ENCODE peak calls at places on chromosome 15, in eight cellular contexts. L is tibial artery, M is adrenal gland, I is colonic mucosa, S is kidney, P is esophagus squamous epithelium, U is A673, G is upper lobe of right lung. E is an unnamed sample.

GRCh38 chr15:26115229-26115943 is 252.3 kb upstream of the ATP10A start:
- DNase-seq in L (no peak), P (no peak), U (no peak), M (no peak), S (no peak), G (no peak), I (no peak), E (no peak)

GRCh38 chr15:75695634-75696302 is 16.9 kb downstream of the CSPG4 start:
- DNase-seq in G (no peak), P (no peak), L (no peak), M (no peak), U (no peak), I (no peak), S (no peak), E (no peak)

GRCh38 chr15:75598361-75598760 is 19.2 kb upstream of the PTPN9 start:
- DNase-seq in L (no peak), M (no peak), U (no peak), I (no peak), S (no peak), P (no peak), G (no peak), E (no peak)

GRCh38 chr15:26051771-26052685 is 188.9 kb upstream of the ATP10A start:
- DNase-seq in G (no peak), L (peak), S (no peak), M (no peak), P (no peak), U (peak), I (peak), E (no peak)

GRCh38 chr15:88220443-88221186 is 35.9 kb downstream of the NTRK3 start:
- DNase-seq in S (no peak), M (no peak), U (no peak), L (no peak), I (no peak), P (no peak), G (no peak), E (no peak)

GRCh38 chr15:92005154-92005553 is 151.6 kb downstream of the SLCO3A1 start:
- DNase-seq in S (no peak), G (no peak), L (no peak), U (no peak), I (peak), P (no peak), M (no peak), E (no peak)

GRCh38 chr15:88284441-88285106 is 28.0 kb upstream of the NTRK3 start:
- DNase-seq in G (no peak), S (no peak), P (no peak), U (no peak), I (no peak), M (no peak), L (no peak), E (no peak)

GRCh38 chr15:92907880-92908279 is 7.8 kb downstream of the CHD2 start:
- DNase-seq in U (peak), P (no peak), L (no peak), G (no peak), S (no peak), I (no peak), M (peak), E (peak)

GRCh38 chr15:51796777-51797474 is 32.5 kb upstream of the TMOD3 start:
- DNase-seq in U (no peak), S (no peak), M (no peak), G (no peak), I (no peak), P (no peak), L (no peak), E (peak)

GRCh38 chr15:27767918-27768640 is 331.0 kb downstream of the OCA2 start:
- DNase-seq in M (no peak), S (no peak), G (no peak), I (no peak), P (no peak), L (no peak), U (no peak), E (no peak)

GRCh38 chr15:36879568-36880225 is 220.7 kb downstream of the MEIS2 start:
- DNase-seq in G (no peak), S (no peak), L (no peak), I (no peak), M (no peak), U (no peak), P (no peak), E (no peak)

GRCh38 chr15:85316244-85316934 is 64.0 kb upstream of the AKAP13 start:
- DNase-seq in G (no peak), P (no peak), I (peak), U (no peak), L (no peak), M (no peak), S (no peak), E (peak)

GRCh38 chr15:71357967-71358366 is 242.7 kb downstream of the THSD4 start:
- DNase-seq in S (no peak), U (no peak), L (no peak), P (no peak), I (no peak), M (no peak), G (no peak), E (no peak)

GRCh38 chr15:43483306-43484128 is 9.4 kb downstream of the TP53BP1 start:
- DNase-seq in L (no peak), P (no peak), G (no peak), S (no peak), I (no peak), M (no peak), U (peak), E (no peak)

GRCh38 chr15:60729850-60730458 is 251.0 kb upstream of the ICE2 start:
- DNase-seq in I (no peak), S (no peak), L (no peak), M (no peak), U (no peak), P (no peak), G (no peak), E (no peak)

GRCh38 chr15:65414841-65415621 is 7.7 kb downstream of the IGDCC4 start:
- DNase-seq in M (no peak), P (no peak), I (no peak), L (no peak), S (peak), U (peak), G (no peak), E (peak)

GRCh38 chr15:96264801-96265515 is 65.5 kb upstream of the NR2F2 start:
- DNase-seq in U (no peak), L (no peak), S (no peak), I (no peak), M (no peak), G (no peak), P (no peak), E (peak)

GRCh38 chr15:31080618-31081017 is 20.9 kb downstream of the TRPM1 start:
- DNase-seq in G (peak), I (peak), M (peak), U (peak), L (no peak), S (peak), P (no peak), E (no peak)

GRCh38 chr15:41695750-41696436 is 35.7 kb downstream of the MGA start:
- DNase-seq in I (no peak), M (no peak), U (peak), L (no peak), P (no peak), G (no peak), S (no peak), E (peak)

GRCh38 chr15:82021021-82021420 is 24.8 kb downstream of the MEX3B start:
- DNase-seq in P (no peak), I (no peak), S (no peak), L (no peak), M (no peak), G (no peak), U (no peak), E (no peak)

GRCh38 chr15:32936283-32936918 is 218.6 kb downstream of the GREM1 start:
- DNase-seq in P (no peak), I (no peak), G (no peak), U (peak), S (no peak), M (no peak), L (no peak), E (peak)

GRCh38 chr15:68391084-68391483 is 40.9 kb downstream of the ITGA11 start:
- DNase-seq in P (no peak), S (no peak), I (no peak), G (peak), L (peak), U (no peak), M (no peak), E (no peak)

GRCh38 chr15:85443593-85444328 is 63.4 kb downstream of the AKAP13 start:
- DNase-seq in M (no peak), L (no peak), U (peak), G (no peak), S (no peak), I (peak), P (no peak), E (peak)

GRCh38 chr15:55060831-55061230 is 135.9 kb downstream of the RSL24D1 start:
- DNase-seq in S (no peak), P (no peak), U (no peak), M (no peak), I (no peak), L (no peak), G (no peak), E (no peak)

GRCh38 chr15:80949756-80950155 is 39.9 kb downstream of the MESD start:
- DNase-seq in I (no peak), G (no peak), P (no peak), U (no peak), L (peak), M (no peak), S (no peak), E (no peak)
- H3K4me3 ChIP-seq in I (no peak), G (no peak), P (no peak), U (no peak), L (no peak), M (no peak), S (no peak), E (no peak)

GRCh38 chr15:90686435-90687218 is 30.5 kb upstream of the BLM start:
- DNase-seq in M (no peak), G (no peak), I (no peak), U (no peak), S (no peak), L (no peak), P (no peak), E (no peak)
- H3K4me3 ChIP-seq in M (no peak), G (no peak), I (no peak), U (no peak), S (no peak), L (no peak), P (no peak), E (no peak)

DNA sequence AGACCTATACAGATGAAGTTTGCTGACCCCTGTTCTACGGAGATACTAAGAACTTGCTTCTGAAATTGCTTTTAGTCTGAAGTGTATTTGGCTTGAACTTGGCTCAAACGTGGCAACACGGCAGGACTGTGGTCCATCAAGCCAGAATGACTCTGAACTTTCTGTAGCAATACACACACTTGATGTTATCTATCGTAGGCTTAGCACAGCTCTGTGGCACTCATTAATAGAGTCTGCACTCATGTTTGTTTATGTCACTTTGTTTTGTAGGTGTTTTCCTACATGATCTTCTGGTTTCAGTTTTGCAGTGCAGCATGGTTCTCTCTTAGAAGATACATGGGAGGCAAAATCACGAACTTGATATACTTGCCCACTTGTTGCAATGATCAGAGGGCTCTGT is 298.0 kb downstream of the ADAMTS17 start:
- DNase-seq in I (no peak), S (no peak), L (peak), P (no peak), U (no peak), M (no peak), G (no peak), E (no peak)
- H3K4me3 ChIP-seq in I (no peak), S (no peak), L (peak), P (no peak), U (no peak), M (no peak), G (no peak), E (no peak)

GRCh38 chr15:45457641-45458539 is 64.7 kb downstream of the SLC30A4 start:
- DNase-seq in L (no peak), P (peak), U (peak), G (no peak), M (peak), I (peak), S (no peak), E (peak)
- H3K4me3 ChIP-seq in L (peak), P (peak), U (peak), G (peak), M (peak), I (peak), S (peak), E (peak)

DNA sequence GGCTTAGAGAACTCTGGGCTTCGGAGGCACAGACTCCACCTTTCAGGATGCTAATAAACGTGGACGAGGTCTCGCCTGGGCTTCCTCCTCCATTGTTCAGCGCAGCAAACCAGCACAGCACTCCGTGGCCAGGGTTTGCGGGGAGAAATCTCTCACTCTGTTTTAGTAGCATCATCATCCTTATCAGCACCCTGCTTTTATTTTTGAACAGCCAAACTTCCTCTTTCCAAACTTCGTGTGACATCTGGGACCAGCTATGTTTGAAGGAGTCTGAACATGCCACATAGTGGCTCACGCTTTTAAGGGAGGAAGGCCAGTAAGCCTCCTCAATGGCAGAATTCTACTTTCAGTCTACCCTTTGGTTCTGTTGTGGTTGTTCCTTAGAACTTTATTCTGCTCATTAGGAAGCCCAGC is 149.0 kb downstream of the PGPEP1L start:
- DNase-seq in M (no peak), L (no peak), I (no peak), U (no peak), G (no peak), P (no peak), S (no peak), E (no peak)
- H3K4me3 ChIP-seq in M (no peak), L (peak), I (no peak), U (no peak), G (no peak), P (no peak), S (no peak), E (no peak)

GRCh38 chr15:69794643-69795461 is 302.9 kb downstream of the TLE3 start:
- DNase-seq in G (no peak), I (no peak), L (peak), M (peak), U (no peak), S (peak), P (no peak), E (peak)
- H3K4me3 ChIP-seq in G (no peak), I (no peak), L (no peak), M (no peak), U (no peak), S (no peak), P (no peak), E (no peak)

GRCh38 chr15:90680371-90680935 is 36.7 kb upstream of the BLM start:
- DNase-seq in G (no peak), U (no peak), L (peak), S (no peak), P (no peak), M (peak), I (no peak), E (peak)
- H3K4me3 ChIP-seq in G (no peak), U (no peak), L (no peak), S (no peak), P (no peak), M (no peak), I (no peak), E (no peak)

E was measured in brain microvascular endothelial cell.